ENCODE peak calls at places on chromosomes 6 and 20, in eight cellular contexts. A is endodermal cell; J is neural progenitor cell; Q is naive thymus-derived CD4-positive, alpha-beta T cell; Y is H9; I is heart left ventricle; B is CD4-positive, CD25-positive, alpha-beta regulatory T cell; M is left lung. N is an unnamed sample.

GRCh38 chr6:12298017-12298958 is 8.1 kb downstream of the EDN1 start:
- DNase-seq in Y (no peak), Q (no peak), A (no peak), M (no peak), I (no peak), J (no peak), B (no peak), N (no peak)

GRCh38 chr6:81752969-81753708 is 658 bp upstream of the TENT5A start:
- DNase-seq in A (peak; percentile 87), Y (peak; percentile 76), Q (peak; percentile 61), B (peak; percentile 66), J (peak; percentile 85), M (peak; percentile 94), I (peak; percentile 97), N (peak; percentile 30)

GRCh38 chr20:44017905-44018683 is 103.4 kb downstream of the TOX2 start:
- DNase-seq in A (no peak), J (no peak), I (peak; percentile 60), Y (no peak), M (peak; percentile 84), B (no peak), Q (no peak), N (no peak)

GRCh38 chr6:474454-475185 is 83.1 kb downstream of the IRF4 start:
- DNase-seq in A (no peak), B (peak; percentile 72), I (no peak), Y (no peak), J (peak; percentile 40), Q (peak; percentile 25), M (no peak), N (no peak)

GRCh38 chr6:68994561-68994960 is 359.5 kb downstream of the ADGRB3 start:
- DNase-seq in A (no peak), B (no peak), J (no peak), I (no peak), Q (no peak), Y (no peak), M (no peak), N (no peak)

GRCh38 chr6:43776115-43776798 is 6.2 kb downstream of the VEGFA start:
- DNase-seq in Q (no peak), J (no peak), B (no peak), Y (no peak), I (peak; percentile 33), A (no peak), M (no peak), N (no peak)

GRCh38 chr6:105492706-105493673 is 90.1 kb upstream of the PREP start:
- DNase-seq in Y (no peak), I (no peak), J (no peak), Q (no peak), M (no peak), B (no peak), A (no peak), N (no peak)

GRCh38 chr6:151254451-151255081 is 14.8 kb downstream of the AKAP12 start:
- DNase-seq in B (no peak), J (no peak), A (peak; percentile 57), Y (no peak), M (no peak), I (no peak), Q (no peak), N (no peak)

GRCh38 chr6:50602191-50602810 is 111.0 kb upstream of the TFAP2D start:
- DNase-seq in A (no peak), Y (no peak), I (no peak), B (no peak), M (no peak), J (peak; percentile 43), Q (no peak), N (no peak)

GRCh38 chr6:165616116-165616515 is 46.9 kb downstream of the PDE10A start:
- DNase-seq in Y (no peak), Q (no peak), M (no peak), I (no peak), B (no peak), J (no peak), A (no peak), N (no peak)

GRCh38 chr6:16420715-16421461 is 182.5 kb downstream of the GMPR start:
- DNase-seq in Y (no peak), J (no peak), I (no peak), A (no peak), Q (no peak), B (peak; percentile 83), M (no peak), N (no peak)

GRCh38 chr6:158545043-158545966 is 14.6 kb upstream of the TMEM181 start:
- DNase-seq in I (no peak), Y (peak; percentile 19), B (no peak), A (no peak), Q (no peak), J (no peak), M (no peak), N (no peak)

GRCh38 chr6:37804676-37805075 is 14.9 kb upstream of the ZFAND3 start:
- DNase-seq in I (no peak), B (no peak), A (no peak), J (no peak), Y (no peak), M (no peak), Q (no peak), N (no peak)

GRCh38 chr20:62322428-62323073 is 19.8 kb downstream of the ADRM1 start:
- DNase-seq in B (no peak), Y (no peak), Q (no peak), I (no peak), M (no peak), J (no peak), A (no peak), N (no peak)

GRCh38 chr6:147043994-147044477 is 160.2 kb upstream of the STXBP5 start:
- DNase-seq in A (no peak), J (no peak), Y (no peak), M (no peak), Q (no peak), B (no peak), I (no peak), N (no peak)

GRCh38 chr20:48875914-48876240 is 45.6 kb upstream of the ARFGEF2 start:
- DNase-seq in J (no peak), A (no peak), I (no peak), Q (no peak), Y (no peak), B (no peak), M (no peak), N (no peak)

DNA sequence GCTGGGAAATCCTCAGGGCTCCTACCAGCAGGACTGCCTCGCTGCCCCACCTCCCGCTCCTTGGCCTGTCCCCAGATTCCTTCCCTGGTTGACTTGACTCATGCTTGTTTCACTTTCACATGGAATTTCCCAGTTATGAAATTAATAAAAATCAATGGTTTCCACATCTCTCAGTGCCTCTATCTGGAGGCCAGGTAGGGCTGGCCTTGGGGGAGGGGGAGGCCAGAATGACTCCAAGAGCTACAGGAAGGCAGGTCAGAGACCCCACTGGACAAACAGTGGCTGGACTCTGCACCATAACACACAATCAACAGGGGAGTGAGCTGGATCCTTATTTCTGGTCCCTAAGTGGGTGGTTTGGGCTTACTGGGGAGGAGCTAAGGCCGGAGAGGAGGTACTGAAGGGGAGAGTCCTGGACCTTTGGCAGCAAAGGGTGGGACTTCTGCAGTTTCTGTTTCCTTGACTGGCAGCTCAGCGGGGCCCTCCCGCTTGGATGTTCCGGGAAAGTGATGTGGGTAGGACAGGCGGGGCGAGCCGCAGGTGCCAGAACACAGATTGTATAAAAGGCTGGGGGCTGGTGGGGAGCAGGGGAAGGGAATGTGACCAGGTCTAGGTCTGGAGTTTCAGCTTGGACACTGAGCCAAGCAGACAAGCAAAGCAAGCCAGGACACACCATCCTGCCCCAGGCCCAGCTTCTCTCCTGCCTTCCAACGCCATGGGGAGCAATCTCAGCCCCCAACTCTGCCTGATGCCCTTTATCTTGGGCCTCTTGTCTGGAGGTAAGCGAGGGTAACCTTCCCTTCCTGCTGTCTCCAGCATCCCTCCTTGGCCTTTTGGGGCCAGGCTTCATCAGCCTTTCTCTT is at the start of gene CFB:
- DNase-seq in M (peak; percentile 80), J (peak; percentile 8), I (peak; percentile 78), Y (peak; percentile 66), B (no peak), A (peak; percentile 63), Q (no peak), N (no peak)
- H3K4me1 ChIP-seq in M (peaks cover 10% of the 10 kb centered on the region), J (no peaks in the 10 kb centered on the region), I (peaks cover 11% of the 10 kb centered on the region), Y (no peaks in the 10 kb centered on the region), B (no peaks in the 10 kb centered on the region), A (no peaks in the 10 kb centered on the region), Q (no peaks in the 10 kb centered on the region), N (peaks cover 45% of the 10 kb centered on the region)

GRCh38 chr20:32364554-32365208 is 6.5 kb downstream of the ASXL1 start:
- DNase-seq in Y (no peak), Q (no peak), I (no peak), J (no peak), A (no peak), B (no peak), M (no peak), N (no peak)
- H3K27ac ChIP-seq in Y (no peak overlapping the region), Q (no peak overlapping the region), I (no peak overlapping the region), J (no peak overlapping the region), A (no peak overlapping the region), B (peak overlapping the region; percentile 98), M (peak overlapping the region; percentile 18), N (no peak overlapping the region)

DNA sequence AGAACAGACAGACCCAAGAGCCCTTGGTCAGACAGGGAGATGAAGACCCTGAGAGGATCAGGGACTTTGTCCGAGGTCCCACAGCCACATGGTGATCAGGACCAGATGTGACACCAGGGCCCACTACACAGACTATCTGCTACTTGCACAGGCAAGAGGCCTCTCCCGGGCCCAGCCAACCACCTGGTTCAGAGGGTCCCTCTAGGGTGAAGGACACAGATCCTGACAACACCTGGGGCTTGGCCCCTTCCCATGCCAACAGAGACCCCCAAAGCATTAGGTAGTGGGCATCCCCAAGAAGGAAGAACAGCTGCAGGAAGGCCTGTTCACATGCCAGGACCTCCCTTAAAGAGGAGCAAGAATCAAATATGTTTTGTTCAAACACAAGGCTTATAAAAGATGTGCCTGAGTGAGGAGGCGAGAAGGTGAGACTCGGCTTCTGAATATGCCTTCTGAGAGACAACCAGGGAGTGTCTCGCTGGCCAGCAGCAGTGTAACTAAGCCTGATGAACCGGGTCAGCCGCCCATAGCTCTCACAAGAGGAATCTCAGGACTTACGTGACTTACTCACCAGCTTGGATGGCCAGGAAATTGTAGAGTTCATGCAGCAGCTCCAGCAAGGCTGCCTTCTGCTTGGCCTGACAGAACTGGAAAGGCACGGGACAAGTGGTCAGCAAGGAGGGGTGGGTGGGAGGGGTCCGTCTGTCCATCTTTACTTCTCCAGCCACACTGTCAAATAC is 5.0 kb downstream of the LEMD2 start:
- DNase-seq in Y (no peak), J (no peak), M (no peak), I (no peak), Q (no peak), B (no peak), A (no peak), N (no peak)
- H3K4me1 ChIP-seq in Y (peaks cover 34% of the 10 kb centered on the region), J (peaks cover 46% of the 10 kb centered on the region), M (peaks cover 15% of the 10 kb centered on the region), I (peaks cover 52% of the 10 kb centered on the region), Q (peaks cover 33% of the 10 kb centered on the region), B (peaks cover 31% of the 10 kb centered on the region), A (peaks cover 31% of the 10 kb centered on the region), N (peaks cover 18% of the 10 kb centered on the region)

DNA sequence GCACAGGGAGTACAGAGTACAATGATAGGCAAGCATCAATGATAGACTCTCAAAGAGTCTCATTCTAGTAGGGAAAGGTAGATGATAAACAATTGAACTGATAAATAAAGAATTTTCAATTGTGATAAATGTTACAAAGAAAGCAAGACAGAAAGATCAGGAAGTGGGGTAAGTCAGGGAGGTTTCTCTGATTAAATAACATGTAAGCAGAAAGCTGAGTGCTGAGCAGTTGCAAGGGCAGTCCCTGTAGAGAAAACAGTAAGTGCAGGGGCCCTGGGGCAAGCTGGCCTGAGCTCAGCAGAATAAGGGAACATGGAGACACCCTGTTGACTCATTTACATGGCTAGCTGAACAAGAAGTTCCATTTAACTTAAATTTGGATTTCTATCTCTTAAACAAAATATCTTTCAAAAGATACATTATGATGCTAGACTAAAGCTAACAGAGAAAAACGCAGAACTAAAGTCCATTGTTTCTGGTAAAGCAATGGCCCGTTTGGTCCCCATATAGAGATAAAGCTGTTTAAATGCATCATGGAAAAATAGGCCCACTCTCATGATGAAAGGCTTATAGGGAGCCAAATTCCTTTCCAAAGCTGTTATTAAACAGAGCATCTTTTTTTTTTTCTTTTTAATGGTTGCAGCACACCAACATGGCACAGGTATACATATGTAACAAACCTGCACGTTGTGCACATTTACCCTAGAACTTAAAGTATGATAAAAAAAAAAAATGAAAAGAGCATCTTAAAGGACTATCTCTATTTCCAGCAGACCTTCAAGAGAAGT is 5.3 kb upstream of the TNFAIP3 start:
- DNase-seq in M (no peak), Q (no peak), Y (no peak), B (no peak), J (no peak), I (no peak), A (no peak), N (no peak)
- H3K27ac ChIP-seq in M (no peak overlapping the region), Q (no peak overlapping the region), Y (no peak overlapping the region), B (no peak overlapping the region), J (no peak overlapping the region), I (no peak overlapping the region), A (no peak overlapping the region), N (peak overlapping the region; percentile 11)